ENCODE peak calls at places on chromosomes 1 and 21, in seven cellular contexts. Z, N, W, K, D, Q and R are unnamed samples.

GRCh38 chr1:14844359-14844758 is 245.9 kb downstream of the KAZN start:
- DNase-seq in Z (no peak), N (no peak), W (no peak), K (no peak), D (no peak), Q (no peak), R (no peak)

GRCh38 chr1:196873385-196873784 is 14.5 kb upstream of the CFHR4 start:
- DNase-seq in Z (no peak), N (no peak), W (no peak), K (no peak), D (no peak), Q (no peak), R (no peak)

GRCh38 chr1:163036661-163037060 is 32.5 kb upstream of the RGS4 start:
- DNase-seq in Z (no peak), N (no peak), W (no peak), K (no peak), D (no peak), Q (no peak), R (no peak)

GRCh38 chr1:31063636-31064035 is 1.9 kb downstream of the PUM1 start:
- DNase-seq in Z (no peak), N (no peak), W (no peak), K (no peak), D (no peak), Q (no peak), R (no peak)

GRCh38 chr1:244273845-244274619 is 177.7 kb downstream of the ADSS2 start:
- DNase-seq in Z (peak; percentile 54), N (peak; percentile 69), W (no peak), K (no peak), D (no peak), Q (peak; percentile 49), R (no peak)

GRCh38 chr1:246781212-246781611 is 57.0 kb downstream of the SCCPDH start:
- DNase-seq in Z (no peak), N (no peak), W (no peak), K (no peak), D (no peak), Q (no peak), R (no peak)

GRCh38 chr1:21921100-21921875 is 15.8 kb downstream of the HSPG2 start:
- DNase-seq in Z (no peak), N (no peak), W (no peak), K (peak; percentile 52), D (no peak), Q (no peak), R (no peak)

GRCh38 chr1:145716641-145717061 is 2.6 kb upstream of the CD160 start:
- DNase-seq in Z (no peak), N (no peak), W (no peak), K (no peak), D (no peak), Q (no peak), R (no peak)

GRCh38 chr1:228374711-228375577 is 31.7 kb downstream of the TRIM11 start:
- DNase-seq in Z (no peak), N (peak; percentile 61), W (no peak), K (no peak), D (no peak), Q (peak; percentile 68), R (peak; percentile 48)

GRCh38 chr1:113818585-113818984 is 6.3 kb upstream of the RSBN1 start:
- DNase-seq in Z (no peak), N (no peak), W (no peak), K (no peak), D (no peak), Q (no peak), R (no peak)

GRCh38 chr1:147600119-147601111 is 59.1 kb downstream of the BCL9 start:
- DNase-seq in Z (no peak), N (no peak), W (peak; percentile 7), K (no peak), D (no peak), Q (no peak), R (no peak)

GRCh38 chr1:201004154-201004553 is 19.4 kb downstream of the KIF21B start:
- DNase-seq in Z (no peak), N (no peak), W (no peak), K (no peak), D (no peak), Q (no peak), R (no peak)

GRCh38 chr1:30678209-30678608 is 45.2 kb downstream of the MATN1 start:
- DNase-seq in Z (no peak), N (peak; percentile 5), W (no peak), K (no peak), D (no peak), Q (no peak), R (no peak)

GRCh38 chr21:33136898-33137502 is 67.1 kb downstream of the OLIG1 start:
- DNase-seq in Z (no peak), N (no peak), W (no peak), K (no peak), D (no peak), Q (no peak), R (no peak)

GRCh38 chr1:29213055-29213454 is 17.7 kb downstream of the MECR start:
- DNase-seq in Z (no peak), N (no peak), W (no peak), K (no peak), D (no peak), Q (no peak), R (no peak)

GRCh38 chr1:149886396-149887195 is 12.8 kb upstream of the BOLA1 start:
- DNase-seq in Z (peak; percentile 95), N (peak; percentile 84), W (peak; percentile 86), K (peak; percentile 72), D (peak; percentile 87), Q (peak; percentile 94), R (peak; percentile 99)